ENCODE peak calls at places on chromosome 1, in five cellular contexts. O is CD8-positive, alpha-beta memory T cell; R is GM23248; C is right cardiac atrium; Q is cardiac muscle cell. F is an unnamed sample.

GRCh38 chr1:57424231-57425027 is 569 bp upstream of the DAB1 start:
- DNase-seq in O (no peak), C (peak; percentile 80), Q (peak; percentile 86), R (peak; percentile 51), F (peak; percentile 20)

GRCh38 chr1:54540891-54541290 is 7.1 kb upstream of the ACOT11 start:
- DNase-seq in C (no peak), R (no peak), O (no peak), Q (no peak), F (no peak)

GRCh38 chr1:161085165-161085564 is 4.2 kb downstream of the NECTIN4 start:
- DNase-seq in C (no peak), O (no peak), R (peak; percentile 60), Q (no peak), F (no peak)

GRCh38 chr1:199545780-199546179 is 481.7 kb upstream of the NR5A2 start:
- DNase-seq in Q (no peak), O (no peak), C (no peak), R (peak; percentile 13), F (no peak)

GRCh38 chr1:56898005-56898373 is 43.4 kb downstream of the C8A start:
- DNase-seq in R (no peak), C (no peak), O (no peak), Q (no peak), F (no peak)

GRCh38 chr1:211910136-211910884 is 79.7 kb upstream of the LPGAT1 start:
- DNase-seq in O (no peak), R (no peak), Q (no peak), C (no peak), F (no peak)

GRCh38 chr1:221708987-221709386 is 32.9 kb downstream of the DUSP10 start:
- DNase-seq in Q (no peak), O (peak; percentile 85), C (no peak), R (peak; percentile 63), F (peak; percentile 86)

GRCh38 chr1:119871881-119872280 is 24.4 kb downstream of the ADAM30 start:
- DNase-seq in Q (no peak), C (no peak), R (peak; percentile 64), O (no peak), F (peak; percentile 60)

GRCh38 chr1:180156631-180157091 is 2.0 kb downstream of the QSOX1 start:
- DNase-seq in C (no peak), O (no peak), Q (no peak), R (peak; percentile 88), F (peak; percentile 78)

GRCh38 chr1:57770236-57770635 is 346.4 kb upstream of the DAB1 start:
- DNase-seq in R (no peak), C (no peak), O (no peak), Q (no peak), F (no peak)

GRCh38 chr1:236535656-236536293 is 12.0 kb downstream of the LGALS8 start:
- DNase-seq in O (no peak), C (no peak), R (no peak), Q (no peak), F (no peak)

GRCh38 chr1:240274569-240274968 is 182.9 kb downstream of the FMN2 start:
- DNase-seq in C (no peak), R (no peak), O (no peak), Q (no peak), F (no peak)

GRCh38 chr1:156130578-156130942 is 16.0 kb downstream of the LMNA start:
- DNase-seq in C (no peak), R (no peak), Q (no peak), O (no peak), F (no peak)

GRCh38 chr1:156126701-156127534 is 12.4 kb downstream of the LMNA start:
- DNase-seq in O (peak; percentile 92), C (peak; percentile 77), Q (no peak), R (peak; percentile 98), F (peak; percentile 97)

GRCh38 chr1:156128749-156129682 is 14.5 kb downstream of the LMNA start:
- DNase-seq in R (peak; percentile 81), Q (peak; percentile 59), C (peak; percentile 81), O (no peak), F (peak; percentile 92)

GRCh38 chr1:156126043-156126700 is 11.7 kb downstream of the LMNA start:
- DNase-seq in R (peak; percentile 98), C (peak; percentile 98), Q (peak; percentile 86), O (peak; percentile 90), F (peak; percentile 96)

DNA sequence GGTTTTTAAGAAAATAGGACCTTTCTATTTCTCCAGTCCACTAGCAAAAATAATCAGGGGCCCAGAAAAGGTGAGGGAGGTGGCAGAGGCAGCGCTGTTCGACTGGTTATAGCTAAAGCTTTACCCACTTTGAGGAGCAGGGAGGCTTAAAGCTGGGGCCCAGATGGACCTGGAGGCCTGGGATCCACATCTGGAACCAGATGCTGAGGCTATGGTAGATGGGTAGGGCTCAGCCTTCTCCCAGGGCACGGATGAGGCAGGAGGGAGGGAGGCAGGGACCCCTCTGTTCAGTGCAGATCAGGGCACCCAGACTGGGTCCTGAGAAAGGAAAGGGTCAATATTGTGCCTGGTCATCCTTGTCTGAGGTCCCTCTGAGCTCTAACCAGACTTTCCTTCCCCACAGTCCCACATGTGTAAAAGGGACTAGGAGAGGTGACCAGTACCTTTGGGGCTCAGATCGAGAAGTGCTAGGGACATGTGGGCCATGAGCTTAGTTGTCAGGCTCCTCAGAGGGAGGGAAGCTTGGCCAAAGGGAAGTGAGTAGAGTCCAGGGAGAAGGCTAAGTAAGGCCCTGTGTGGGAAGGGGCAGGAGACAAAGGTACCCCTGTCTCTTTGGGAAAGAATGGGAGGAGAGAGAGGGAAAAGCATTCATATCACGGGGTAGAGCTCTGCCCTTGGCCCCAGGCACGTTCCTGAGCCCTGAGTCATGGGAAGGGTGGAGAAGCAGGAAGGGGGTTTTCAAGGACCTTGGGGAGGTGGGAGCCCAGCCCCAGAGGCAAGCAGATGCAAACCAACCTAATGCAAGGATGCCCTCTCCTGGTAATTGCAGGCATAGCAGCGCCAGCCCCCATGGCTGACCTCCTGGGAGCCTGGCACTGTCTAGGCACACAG is 15.4 kb downstream of the LMNA start:
- DNase-seq in Q (peak; percentile 90), C (peak; percentile 91), O (peak; percentile 77), R (peak; percentile 96), F (peak; percentile 94)
- H3K4me3 ChIP-seq in Q (no peak overlapping the region), C (no peak overlapping the region), O (no peak overlapping the region), R (peak overlapping the region; percentile 58), F (peak overlapping the region; percentile 38)

DNA sequence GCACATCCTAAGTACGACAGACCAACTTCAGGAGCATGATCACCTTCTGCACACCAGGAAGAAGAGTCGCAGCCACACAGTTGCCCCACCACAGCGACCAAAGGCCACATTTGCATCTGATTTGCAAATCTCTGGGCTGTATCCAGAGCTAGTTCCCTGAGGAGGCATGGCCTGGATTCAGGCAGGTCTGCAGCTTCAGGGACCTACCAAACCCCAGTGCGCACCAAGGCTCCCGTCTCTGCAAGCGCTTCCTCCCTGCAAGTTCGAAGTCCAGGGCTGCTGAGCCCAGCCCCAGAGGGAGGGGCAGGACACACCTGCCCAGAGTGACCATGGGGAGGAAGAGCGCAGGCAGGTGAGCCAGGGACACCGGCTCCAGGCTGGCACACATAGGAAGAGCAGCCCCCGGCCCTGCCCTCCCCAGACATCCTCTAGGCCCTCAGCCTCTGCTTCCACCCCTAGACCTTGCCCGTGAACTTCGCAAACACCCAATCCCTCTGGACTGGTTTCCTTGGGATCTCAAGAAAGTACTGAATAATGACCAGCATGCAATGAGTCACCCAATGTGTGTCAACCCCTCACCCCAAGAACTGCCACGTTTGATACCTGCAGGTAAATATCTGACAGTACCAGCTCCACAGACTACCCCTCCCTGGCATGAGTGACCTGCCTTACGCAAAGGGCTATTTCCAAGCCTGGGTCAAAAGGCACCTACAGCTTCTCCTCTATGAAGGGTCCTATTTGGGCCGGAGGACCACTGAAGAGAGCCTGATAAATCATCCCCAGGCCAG is 36.8 kb downstream of the CASZ1 start:
- DNase-seq in R (no peak), Q (no peak), O (no peak), C (peak; percentile 30), F (no peak)
- H3K4me1 ChIP-seq in R (no peaks in the 10 kb centered on the region), Q (no peaks in the 10 kb centered on the region), O (peaks cover 9% of the 10 kb centered on the region), C (peaks cover 32% of the 10 kb centered on the region), F (no peaks in the 10 kb centered on the region)

DNA sequence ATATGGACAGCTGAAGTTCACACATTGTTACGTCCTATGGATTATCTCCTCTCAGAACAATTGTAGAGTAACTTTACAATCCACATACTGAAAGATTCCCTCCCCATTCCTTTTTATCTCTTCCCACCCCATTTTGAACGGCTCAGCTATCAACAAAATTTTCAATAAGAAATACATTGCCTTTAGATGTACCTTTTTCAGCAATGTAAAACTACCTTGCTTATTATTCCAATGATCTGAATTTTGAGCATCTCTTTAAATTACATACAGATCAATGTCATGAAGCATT is 503.7 kb downstream of the SMYD3 start:
- DNase-seq in O (no peak), Q (no peak), C (no peak), R (no peak), F (no peak)
- H3K4me3 ChIP-seq in O (no peak overlapping the region), Q (no peak overlapping the region), C (no peak overlapping the region), R (no peak overlapping the region), F (no peak overlapping the region)

DNA sequence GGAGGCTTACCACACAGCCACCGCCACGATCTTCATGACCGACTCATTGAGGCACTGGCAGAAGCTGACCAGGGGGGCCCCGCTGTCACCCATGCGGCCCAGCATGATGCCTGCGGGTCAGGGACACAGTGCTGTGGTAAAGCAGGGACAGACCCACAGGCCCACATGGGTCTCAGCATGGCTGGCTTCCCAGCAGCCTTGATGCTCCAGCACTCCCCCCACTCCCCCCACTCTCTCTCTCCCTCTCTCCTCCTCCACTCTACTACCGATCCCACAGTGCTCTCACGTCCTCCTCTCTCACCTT is 31.4 kb downstream of the PODN start:
- DNase-seq in R (no peak), O (no peak), C (peak; percentile 56), Q (no peak), F (no peak)
- H3K4me1 ChIP-seq in R (peaks cover 8% of the 10 kb centered on the region), O (no peaks in the 10 kb centered on the region), C (peaks cover 8% of the 10 kb centered on the region), Q (no peaks in the 10 kb centered on the region), F (no peaks in the 10 kb centered on the region)

GRCh38 chr1:172897738-172898137 is 153.0 kb downstream of the TNFSF18 start:
- DNase-seq in O (no peak), R (no peak), Q (no peak), C (no peak), F (peak; percentile 73)

GRCh38 chr1:172893146-172893841 is 157.4 kb downstream of the TNFSF18 start:
- DNase-seq in O (no peak), R (no peak), C (peak; percentile 81), Q (no peak), F (peak; percentile 62)

GRCh38 chr1:172894345-172895049 is 156.2 kb downstream of the TNFSF18 start:
- DNase-seq in R (no peak), O (no peak), Q (no peak), C (no peak), F (no peak)

GRCh38 chr1:172895761-172896160 is 155.0 kb downstream of the TNFSF18 start:
- DNase-seq in C (no peak), R (no peak), O (no peak), Q (no peak), F (no peak)

GRCh38 chr1:172895050-172895460 is 155.7 kb downstream of the TNFSF18 start:
- DNase-seq in Q (peak; percentile 8), C (no peak), O (no peak), R (no peak), F (no peak)
- H3K4me3 ChIP-seq in Q (no peak overlapping the region), C (peak overlapping the region; percentile 20), O (peak overlapping the region; percentile 4), R (peak overlapping the region; percentile 52), F (no peak overlapping the region)

DNA sequence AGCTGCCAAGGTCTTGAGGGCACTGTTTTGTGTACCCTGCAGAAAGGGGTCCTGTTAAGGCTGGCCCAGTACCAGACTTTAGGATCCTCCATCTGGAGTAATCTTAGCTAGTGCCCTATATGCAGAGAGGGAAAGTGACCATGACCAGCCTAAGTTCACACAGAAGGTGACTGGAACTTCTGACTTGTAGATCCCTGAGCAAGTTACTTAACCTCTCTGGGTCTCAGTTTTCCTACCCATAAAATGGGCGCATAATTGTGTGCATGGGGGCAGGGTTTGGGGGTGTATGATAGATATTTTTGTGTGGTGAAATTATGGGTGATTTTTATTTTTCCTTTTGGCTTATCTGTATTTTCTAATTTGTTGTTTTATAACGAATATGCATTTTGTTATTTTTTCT is 3.3 kb upstream of the SHISAL2A start:
- DNase-seq in R (no peak), Q (no peak), O (no peak), C (no peak), F (no peak)
- H3K4me1 ChIP-seq in R (no peaks in the 10 kb centered on the region), Q (peaks cover 5% of the 10 kb centered on the region), O (peaks cover 48% of the 10 kb centered on the region), C (peaks cover 3% of the 10 kb centered on the region), F (no peaks in the 10 kb centered on the region)

F was measured in astrocyte.